ENCODE peak calls at places on chromosomes 5 and 9, in eight cellular contexts. One of them, this sample, is unnamed.
A peak's percentile ranks its signal among the peaks of the same experiment; 100 is the strongest.

GRCh38 chr5:75335952-75336624 is 932 bp upstream of the HMGCR start:
- DNase-seq in left lung: no peak
- DNase-seq in A549: peak; percentile 90
- DNase-seq in ovary: no peak
- DNase-seq in AG04450: peak; percentile 50
- DNase-seq in choroid plexus epithelial cell: peak; percentile 83
- DNase-seq in neural progenitor cell: no peak
- DNase-seq in PC-9: peak; percentile 53
- DNase-seq in this sample: peak; percentile 90

GRCh38 chr5:124371121-124371706 is 375.2 kb downstream of the ZNF608 start:
- DNase-seq in A549: no peak
- DNase-seq in ovary: no peak
- DNase-seq in choroid plexus epithelial cell: peak; percentile 31
- DNase-seq in neural progenitor cell: no peak
- DNase-seq in left lung: no peak
- DNase-seq in PC-9: no peak
- DNase-seq in AG04450: no peak
- DNase-seq in this sample: no peak

GRCh38 chr5:24899180-24899579 is 254.4 kb upstream of the CDH10 start:
- DNase-seq in ovary: no peak
- DNase-seq in neural progenitor cell: no peak
- DNase-seq in PC-9: no peak
- DNase-seq in left lung: no peak
- DNase-seq in AG04450: no peak
- DNase-seq in choroid plexus epithelial cell: no peak
- DNase-seq in A549: no peak
- DNase-seq in this sample: no peak

GRCh38 chr9:4277531-4277991 is 22.3 kb downstream of the GLIS3 start:
- DNase-seq in neural progenitor cell: no peak
- DNase-seq in ovary: no peak
- DNase-seq in choroid plexus epithelial cell: peak; percentile 50
- DNase-seq in A549: peak; percentile 70
- DNase-seq in PC-9: no peak
- DNase-seq in AG04450: no peak
- DNase-seq in left lung: no peak
- DNase-seq in this sample: peak; percentile 46

GRCh38 chr9:89878687-89879086 is 273.9 kb downstream of the GADD45G start:
- DNase-seq in choroid plexus epithelial cell: no peak
- DNase-seq in AG04450: no peak
- DNase-seq in ovary: no peak
- DNase-seq in A549: no peak
- DNase-seq in PC-9: no peak
- DNase-seq in left lung: peak; percentile 69
- DNase-seq in neural progenitor cell: no peak
- DNase-seq in this sample: no peak

GRCh38 chr9:84659273-84659672 is 10.3 kb upstream of the NTRK2 start:
- DNase-seq in PC-9: no peak
- DNase-seq in left lung: no peak
- DNase-seq in choroid plexus epithelial cell: no peak
- DNase-seq in ovary: no peak
- DNase-seq in neural progenitor cell: peak; percentile 11
- DNase-seq in A549: no peak
- DNase-seq in AG04450: no peak
- DNase-seq in this sample: no peak

GRCh38 chr9:12697719-12698118 is 4.5 kb downstream of the TYRP1 start:
- DNase-seq in neural progenitor cell: no peak
- DNase-seq in AG04450: no peak
- DNase-seq in ovary: no peak
- DNase-seq in left lung: no peak
- DNase-seq in choroid plexus epithelial cell: peak; percentile 30
- DNase-seq in A549: no peak
- DNase-seq in PC-9: no peak
- DNase-seq in this sample: peak; percentile 22

GRCh38 chr5:124668353-124669299 is 77.8 kb downstream of the ZNF608 start:
- DNase-seq in left lung: no peak
- DNase-seq in A549: no peak
- DNase-seq in AG04450: no peak
- DNase-seq in PC-9: no peak
- DNase-seq in neural progenitor cell: no peak
- DNase-seq in choroid plexus epithelial cell: no peak
- DNase-seq in ovary: no peak
- DNase-seq in this sample: no peak

GRCh38 chr9:122191519-122191918 is 31.8 kb downstream of the MORN5 start:
- DNase-seq in left lung: no peak
- DNase-seq in neural progenitor cell: no peak
- DNase-seq in PC-9: no peak
- DNase-seq in A549: no peak
- DNase-seq in choroid plexus epithelial cell: no peak
- DNase-seq in AG04450: no peak
- DNase-seq in ovary: no peak
- DNase-seq in this sample: peak; percentile 52

GRCh38 chr5:122111513-122111912 is 17.8 kb upstream of the ZNF474 start:
- DNase-seq in A549: no peak
- DNase-seq in choroid plexus epithelial cell: no peak
- DNase-seq in AG04450: no peak
- DNase-seq in PC-9: no peak
- DNase-seq in left lung: no peak
- DNase-seq in neural progenitor cell: no peak
- DNase-seq in ovary: no peak
- DNase-seq in this sample: no peak

GRCh38 chr5:168931638-168932345 is 352.6 kb upstream of the PANK3 start:
- DNase-seq in left lung: no peak
- DNase-seq in neural progenitor cell: no peak
- DNase-seq in choroid plexus epithelial cell: peak; percentile 25
- DNase-seq in A549: no peak
- DNase-seq in AG04450: no peak
- DNase-seq in PC-9: no peak
- DNase-seq in ovary: no peak
- DNase-seq in this sample: peak; percentile 78

GRCh38 chr9:84101892-84102632 is 121.5 kb downstream of the RMI1 start:
- DNase-seq in ovary: no peak
- DNase-seq in AG04450: no peak
- DNase-seq in choroid plexus epithelial cell: no peak
- DNase-seq in left lung: peak; percentile 74
- DNase-seq in PC-9: peak; percentile 24
- DNase-seq in A549: no peak
- DNase-seq in neural progenitor cell: peak; percentile 60
- DNase-seq in this sample: no peak

GRCh38 chr5:77356740-77357139 is 135.4 kb downstream of the WDR41 start:
- DNase-seq in left lung: no peak
- DNase-seq in ovary: no peak
- DNase-seq in PC-9: peak; percentile 48
- DNase-seq in neural progenitor cell: no peak
- DNase-seq in A549: no peak
- DNase-seq in choroid plexus epithelial cell: peak; percentile 51
- DNase-seq in AG04450: peak; percentile 4
- DNase-seq in this sample: peak; percentile 77

GRCh38 chr9:90807006-90807405 is 5.4 kb downstream of the SYK start:
- DNase-seq in AG04450: no peak
- DNase-seq in left lung: no peak
- DNase-seq in A549: no peak
- DNase-seq in ovary: no peak
- DNase-seq in neural progenitor cell: no peak
- DNase-seq in PC-9: no peak
- DNase-seq in choroid plexus epithelial cell: no peak
- DNase-seq in this sample: no peak

GRCh38 chr5:9898319-9898718 is 268.2 kb upstream of the TAS2R1 start:
- DNase-seq in choroid plexus epithelial cell: peak; percentile 68
- DNase-seq in left lung: no peak
- DNase-seq in ovary: no peak
- DNase-seq in neural progenitor cell: peak; percentile 49
- DNase-seq in AG04450: no peak
- DNase-seq in A549: peak; percentile 35
- DNase-seq in PC-9: no peak
- DNase-seq in this sample: peak; percentile 69

GRCh38 chr9:81264516-81264915 is 424.8 kb downstream of the TLE1 start:
- DNase-seq in choroid plexus epithelial cell: peak; percentile 66
- DNase-seq in left lung: no peak
- DNase-seq in PC-9: no peak
- DNase-seq in AG04450: no peak
- DNase-seq in A549: no peak
- DNase-seq in neural progenitor cell: no peak
- DNase-seq in ovary: no peak
- DNase-seq in this sample: no peak

GRCh38 chr5:173420108-173420507 is 91.9 kb upstream of the STC2 start:
- DNase-seq in left lung: no peak
- DNase-seq in ovary: no peak
- DNase-seq in PC-9: no peak
- DNase-seq in choroid plexus epithelial cell: no peak
- DNase-seq in AG04450: no peak
- DNase-seq in neural progenitor cell: no peak
- DNase-seq in A549: no peak
- DNase-seq in this sample: peak; percentile 9

GRCh38 chr5:36366883-36367282 is 65.2 kb upstream of the RANBP3L start:
- DNase-seq in neural progenitor cell: no peak
- DNase-seq in AG04450: no peak
- DNase-seq in ovary: no peak
- DNase-seq in PC-9: no peak
- DNase-seq in A549: no peak
- DNase-seq in choroid plexus epithelial cell: peak; percentile 61
- DNase-seq in left lung: no peak
- DNase-seq in this sample: no peak

GRCh38 chr5:165126598-165126997 is 1621.2 kb downstream of the MAT2B start:
- DNase-seq in ovary: no peak
- DNase-seq in A549: no peak
- DNase-seq in PC-9: no peak
- DNase-seq in AG04450: no peak
- DNase-seq in left lung: no peak
- DNase-seq in neural progenitor cell: no peak
- DNase-seq in choroid plexus epithelial cell: no peak
- DNase-seq in this sample: no peak
- TF ChIP-seq CTCF in ovary: no peak
- TF ChIP-seq CTCF in A549: no peak
- TF ChIP-seq CTCF in PC-9: no peak
- TF ChIP-seq CTCF in AG04450: no peak
- TF ChIP-seq CTCF in left lung: no peak
- TF ChIP-seq CTCF in neural progenitor cell: no peak
- TF ChIP-seq CTCF in choroid plexus epithelial cell: no peak
- TF ChIP-seq CTCF in this sample: no peak

DNA sequence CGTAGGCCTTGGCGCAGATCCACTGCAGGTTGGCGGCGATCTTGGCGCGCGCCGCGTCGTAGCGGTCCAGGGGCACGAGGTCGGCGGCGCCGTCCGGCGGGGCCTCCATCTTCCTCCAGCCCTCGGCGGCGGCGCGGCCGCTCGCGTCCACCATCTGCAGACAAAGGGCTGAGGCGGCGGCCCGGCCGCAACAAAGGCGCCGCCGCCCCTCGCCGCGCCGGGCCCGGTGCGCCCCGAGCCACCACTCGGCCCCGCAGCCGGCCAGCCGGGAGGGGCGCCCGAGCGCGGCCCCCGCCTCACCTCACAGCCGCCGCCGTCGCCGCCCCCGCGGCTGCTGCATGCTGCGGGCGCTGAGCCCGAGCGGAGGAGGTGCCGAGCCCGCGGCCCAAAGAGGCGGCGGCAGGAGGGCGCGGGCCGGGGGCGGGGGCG is 326 bp downstream of the CAMSAP1 start:
- DNase-seq in neural progenitor cell: peak; percentile 89
- DNase-seq in ovary: no peak
- DNase-seq in AG04450: no peak
- DNase-seq in A549: peak; percentile 46
- DNase-seq in left lung: no peak
- DNase-seq in PC-9: no peak
- DNase-seq in choroid plexus epithelial cell: no peak
- DNase-seq in this sample: no peak
- H3K4me3 ChIP-seq in neural progenitor cell: peak overlapping the region; percentile 78
- H3K4me3 ChIP-seq in ovary: peak overlapping the region; percentile 67
- H3K4me3 ChIP-seq in AG04450: peak overlapping the region; percentile 59
- H3K4me3 ChIP-seq in A549: peak overlapping the region; percentile 66
- H3K4me3 ChIP-seq in left lung: peak overlapping the region; percentile 56
- H3K4me3 ChIP-seq in PC-9: no peak overlapping the region
- H3K4me3 ChIP-seq in choroid plexus epithelial cell: peak overlapping the region; percentile 63
- H3K4me3 ChIP-seq in this sample: peak overlapping the region; percentile 81

GRCh38 chr9:95511952-95512750 is 4.6 kb downstream of the PTCH1 start:
- DNase-seq in PC-9: no peak
- DNase-seq in ovary: no peak
- DNase-seq in A549: no peak
- DNase-seq in left lung: no peak
- DNase-seq in AG04450: no peak
- DNase-seq in neural progenitor cell: peak; percentile 62
- DNase-seq in choroid plexus epithelial cell: peak; percentile 17
- DNase-seq in this sample: peak; percentile 39

GRCh38 chr9:95515272-95516113 is 1.3 kb downstream of the PTCH1 start:
- DNase-seq in neural progenitor cell: peak; percentile 83
- DNase-seq in left lung: no peak
- DNase-seq in ovary: no peak
- DNase-seq in choroid plexus epithelial cell: no peak
- DNase-seq in A549: no peak
- DNase-seq in PC-9: no peak
- DNase-seq in AG04450: no peak
- DNase-seq in this sample: no peak

GRCh38 chr9:95514402-95514801 is 2.4 kb downstream of the PTCH1 start:
- DNase-seq in neural progenitor cell: no peak
- DNase-seq in left lung: no peak
- DNase-seq in A549: no peak
- DNase-seq in ovary: no peak
- DNase-seq in choroid plexus epithelial cell: no peak
- DNase-seq in AG04450: no peak
- DNase-seq in PC-9: no peak
- DNase-seq in this sample: no peak

GRCh38 chr9:95512751-95513120 is 4.0 kb downstream of the PTCH1 start:
- DNase-seq in ovary: no peak
- DNase-seq in A549: no peak
- DNase-seq in left lung: no peak
- DNase-seq in choroid plexus epithelial cell: no peak
- DNase-seq in neural progenitor cell: no peak
- DNase-seq in PC-9: no peak
- DNase-seq in AG04450: no peak
- DNase-seq in this sample: no peak

GRCh38 chr9:95513722-95514121 is 3.0 kb downstream of the PTCH1 start:
- DNase-seq in A549: no peak
- DNase-seq in left lung: no peak
- DNase-seq in PC-9: no peak
- DNase-seq in choroid plexus epithelial cell: no peak
- DNase-seq in neural progenitor cell: peak; percentile 55
- DNase-seq in ovary: no peak
- DNase-seq in AG04450: no peak
- DNase-seq in this sample: no peak
- TF ChIP-seq CTCF in A549: no peak
- TF ChIP-seq CTCF in left lung: no peak
- TF ChIP-seq CTCF in PC-9: no peak
- TF ChIP-seq CTCF in choroid plexus epithelial cell: no peak
- TF ChIP-seq CTCF in neural progenitor cell: no peak
- TF ChIP-seq CTCF in ovary: no peak
- TF ChIP-seq CTCF in AG04450: no peak
- TF ChIP-seq CTCF in this sample: no peak

GRCh38 chr5:56011835-56012234 is 17.1 kb upstream of the IL6ST start:
- DNase-seq in neural progenitor cell: no peak
- DNase-seq in PC-9: no peak
- DNase-seq in AG04450: peak; percentile 83
- DNase-seq in ovary: no peak
- DNase-seq in A549: peak; percentile 55
- DNase-seq in left lung: no peak
- DNase-seq in choroid plexus epithelial cell: peak; percentile 83
- DNase-seq in this sample: peak; percentile 83
- H3K4me3 ChIP-seq in neural progenitor cell: no peak overlapping the region
- H3K4me3 ChIP-seq in PC-9: no peak overlapping the region
- H3K4me3 ChIP-seq in AG04450: no peak overlapping the region
- H3K4me3 ChIP-seq in ovary: no peak overlapping the region
- H3K4me3 ChIP-seq in A549: no peak overlapping the region
- H3K4me3 ChIP-seq in left lung: no peak overlapping the region
- H3K4me3 ChIP-seq in choroid plexus epithelial cell: no peak overlapping the region
- H3K4me3 ChIP-seq in this sample: no peak overlapping the region

GRCh38 chr5:38673671-38674071 is 117.2 kb upstream of the LIFR start:
- DNase-seq in left lung: no peak
- DNase-seq in A549: peak; percentile 50
- DNase-seq in AG04450: no peak
- DNase-seq in ovary: no peak
- DNase-seq in choroid plexus epithelial cell: peak; percentile 41
- DNase-seq in neural progenitor cell: peak; percentile 9
- DNase-seq in PC-9: no peak
- DNase-seq in this sample: peak; percentile 56
- TF ChIP-seq CTCF in left lung: no peak
- TF ChIP-seq CTCF in A549: no peak
- TF ChIP-seq CTCF in AG04450: no peak
- TF ChIP-seq CTCF in ovary: no peak
- TF ChIP-seq CTCF in choroid plexus epithelial cell: peak; percentile 38
- TF ChIP-seq CTCF in neural progenitor cell: peak; percentile 31
- TF ChIP-seq CTCF in PC-9: no peak
- TF ChIP-seq CTCF in this sample: no peak